ENCODE peak calls at places on chromosomes 2 and 18, in seven cellular contexts. One of them, this sample, is unnamed.
A peak's percentile ranks its signal among the peaks of the same experiment; 100 is the strongest.

GRCh38 chr2:43273477-43273876 is 47.1 kb upstream of the ZFP36L2 start:
- DNase-seq in HFFc6: peak; percentile 36
- DNase-seq in dorsolateral prefrontal cortex: no peak
- DNase-seq in AG09319: no peak
- DNase-seq in psoas muscle: no peak
- DNase-seq in GM12865: peak; percentile 13
- DNase-seq in sigmoid colon: no peak
- DNase-seq in this sample: no peak

GRCh38 chr2:86566158-86566827 is 3.0 kb upstream of the CHMP3 start:
- DNase-seq in HFFc6: no peak
- DNase-seq in AG09319: no peak
- DNase-seq in GM12865: no peak
- DNase-seq in sigmoid colon: no peak
- DNase-seq in psoas muscle: no peak
- DNase-seq in dorsolateral prefrontal cortex: no peak
- DNase-seq in this sample: no peak

GRCh38 chr2:205755923-205756322 is 73.6 kb downstream of the NRP2 start:
- DNase-seq in AG09319: no peak
- DNase-seq in sigmoid colon: no peak
- DNase-seq in psoas muscle: no peak
- DNase-seq in GM12865: no peak
- DNase-seq in dorsolateral prefrontal cortex: no peak
- DNase-seq in HFFc6: peak; percentile 23
- DNase-seq in this sample: no peak

GRCh38 chr18:22110482-22110924 is 58.9 kb upstream of the GATA6 start:
- DNase-seq in GM12865: no peak
- DNase-seq in AG09319: no peak
- DNase-seq in sigmoid colon: no peak
- DNase-seq in HFFc6: no peak
- DNase-seq in dorsolateral prefrontal cortex: no peak
- DNase-seq in psoas muscle: no peak
- DNase-seq in this sample: no peak

GRCh38 chr2:17441790-17442189 is 76.5 kb downstream of the RAD51AP2 start:
- DNase-seq in HFFc6: no peak
- DNase-seq in sigmoid colon: no peak
- DNase-seq in GM12865: no peak
- DNase-seq in dorsolateral prefrontal cortex: no peak
- DNase-seq in psoas muscle: no peak
- DNase-seq in AG09319: no peak
- DNase-seq in this sample: no peak

GRCh38 chr2:218798767-218799504 is 17.0 kb downstream of the CYP27A1 start:
- DNase-seq in AG09319: no peak
- DNase-seq in HFFc6: no peak
- DNase-seq in dorsolateral prefrontal cortex: no peak
- DNase-seq in psoas muscle: no peak
- DNase-seq in GM12865: no peak
- DNase-seq in sigmoid colon: no peak
- DNase-seq in this sample: no peak

GRCh38 chr2:106537047-106537446 is 49.9 kb downstream of the CD8B2 start:
- DNase-seq in sigmoid colon: no peak
- DNase-seq in dorsolateral prefrontal cortex: no peak
- DNase-seq in HFFc6: no peak
- DNase-seq in AG09319: no peak
- DNase-seq in psoas muscle: no peak
- DNase-seq in GM12865: no peak
- DNase-seq in this sample: no peak

GRCh38 chr2:239002591-239002959 is 154.7 kb downstream of the TWIST2 start:
- DNase-seq in psoas muscle: no peak
- DNase-seq in GM12865: no peak
- DNase-seq in dorsolateral prefrontal cortex: no peak
- DNase-seq in HFFc6: no peak
- DNase-seq in AG09319: no peak
- DNase-seq in sigmoid colon: no peak
- DNase-seq in this sample: no peak

GRCh38 chr2:238380785-238381184 is 45.9 kb upstream of the ASB1 start:
- DNase-seq in dorsolateral prefrontal cortex: no peak
- DNase-seq in psoas muscle: no peak
- DNase-seq in GM12865: no peak
- DNase-seq in HFFc6: peak; percentile 27
- DNase-seq in sigmoid colon: no peak
- DNase-seq in AG09319: no peak
- DNase-seq in this sample: peak; percentile 15

GRCh38 chr2:18242716-18243115 is 317.7 kb downstream of the RDH14 start:
- DNase-seq in AG09319: no peak
- DNase-seq in sigmoid colon: no peak
- DNase-seq in dorsolateral prefrontal cortex: no peak
- DNase-seq in psoas muscle: no peak
- DNase-seq in GM12865: no peak
- DNase-seq in HFFc6: no peak
- DNase-seq in this sample: no peak

GRCh38 chr2:9165625-9166024 is 41.0 kb upstream of the ASAP2 start:
- DNase-seq in dorsolateral prefrontal cortex: peak; percentile 54
- DNase-seq in AG09319: no peak
- DNase-seq in HFFc6: peak; percentile 23
- DNase-seq in GM12865: no peak
- DNase-seq in sigmoid colon: no peak
- DNase-seq in psoas muscle: no peak
- DNase-seq in this sample: peak; percentile 34

GRCh38 chr2:55309441-55309840 is 40.4 kb upstream of the MTIF2 start:
- DNase-seq in GM12865: no peak
- DNase-seq in AG09319: no peak
- DNase-seq in sigmoid colon: no peak
- DNase-seq in dorsolateral prefrontal cortex: no peak
- DNase-seq in HFFc6: peak; percentile 42
- DNase-seq in psoas muscle: no peak
- DNase-seq in this sample: peak; percentile 44

DNA sequence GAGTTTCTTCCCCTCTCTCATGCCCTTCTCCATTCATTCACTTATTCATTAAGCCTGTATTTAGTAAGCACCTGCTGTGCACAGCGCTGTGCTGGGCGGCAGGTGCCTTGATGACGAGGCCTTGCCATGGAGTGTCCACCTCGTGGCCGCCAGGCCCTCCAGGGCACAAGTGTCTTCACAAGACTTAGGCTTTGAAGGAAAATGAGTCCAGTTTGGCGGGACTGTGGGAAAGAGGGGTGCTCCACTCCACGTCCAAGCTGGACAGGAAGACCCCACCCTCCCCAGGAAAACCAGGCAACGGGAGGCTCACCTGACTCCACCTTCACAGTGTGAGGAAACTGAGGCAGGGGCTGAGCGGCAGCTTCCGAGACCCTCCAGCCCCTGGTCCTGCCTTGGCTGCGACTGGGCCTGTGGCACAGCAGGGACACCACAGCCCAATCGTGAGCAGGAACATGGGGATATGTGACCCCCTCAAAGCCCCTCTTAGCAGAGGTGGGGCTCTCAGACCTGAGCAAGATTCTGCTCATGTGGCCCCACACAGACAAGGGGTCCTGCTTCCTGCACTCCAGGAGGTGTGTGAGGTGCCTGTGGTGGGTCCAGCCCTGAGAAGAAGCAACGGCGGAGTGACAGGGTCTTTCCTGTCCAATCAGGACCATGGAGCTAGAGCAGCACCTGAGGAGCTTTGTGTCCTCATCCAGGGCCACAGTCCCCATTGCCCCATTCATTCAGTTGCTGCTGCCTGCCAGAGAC is 110.3 kb upstream of the ODC1 start:
- DNase-seq in psoas muscle: no peak
- DNase-seq in AG09319: no peak
- DNase-seq in sigmoid colon: no peak
- DNase-seq in HFFc6: no peak
- DNase-seq in GM12865: no peak
- DNase-seq in dorsolateral prefrontal cortex: no peak
- DNase-seq in this sample: no peak
- TF ChIP-seq CTCF in psoas muscle: no peak
- TF ChIP-seq CTCF in AG09319: no peak
- TF ChIP-seq CTCF in sigmoid colon: no peak
- TF ChIP-seq CTCF in HFFc6: no peak
- TF ChIP-seq CTCF in GM12865: no peak
- TF ChIP-seq CTCF in dorsolateral prefrontal cortex: no peak
- TF ChIP-seq CTCF in this sample: no peak

GRCh38 chr2:151805343-151805742 is 22.9 kb downstream of the ARL5A start:
- DNase-seq in GM12865: no peak
- DNase-seq in dorsolateral prefrontal cortex: no peak
- DNase-seq in sigmoid colon: no peak
- DNase-seq in AG09319: no peak
- DNase-seq in HFFc6: no peak
- DNase-seq in psoas muscle: no peak
- DNase-seq in this sample: no peak

GRCh38 chr2:151805961-151806360 is 22.3 kb downstream of the ARL5A start:
- DNase-seq in AG09319: no peak
- DNase-seq in sigmoid colon: no peak
- DNase-seq in psoas muscle: no peak
- DNase-seq in GM12865: no peak
- DNase-seq in HFFc6: no peak
- DNase-seq in dorsolateral prefrontal cortex: no peak
- DNase-seq in this sample: no peak

GRCh38 chr2:151809073-151809383 is 19.2 kb downstream of the ARL5A start:
- DNase-seq in sigmoid colon: no peak
- DNase-seq in AG09319: no peak
- DNase-seq in HFFc6: no peak
- DNase-seq in psoas muscle: no peak
- DNase-seq in GM12865: no peak
- DNase-seq in dorsolateral prefrontal cortex: no peak
- DNase-seq in this sample: no peak

GRCh38 chr2:151810506-151810905 is 17.7 kb downstream of the ARL5A start:
- DNase-seq in sigmoid colon: no peak
- DNase-seq in AG09319: no peak
- DNase-seq in HFFc6: no peak
- DNase-seq in dorsolateral prefrontal cortex: no peak
- DNase-seq in psoas muscle: no peak
- DNase-seq in GM12865: no peak
- DNase-seq in this sample: no peak

DNA sequence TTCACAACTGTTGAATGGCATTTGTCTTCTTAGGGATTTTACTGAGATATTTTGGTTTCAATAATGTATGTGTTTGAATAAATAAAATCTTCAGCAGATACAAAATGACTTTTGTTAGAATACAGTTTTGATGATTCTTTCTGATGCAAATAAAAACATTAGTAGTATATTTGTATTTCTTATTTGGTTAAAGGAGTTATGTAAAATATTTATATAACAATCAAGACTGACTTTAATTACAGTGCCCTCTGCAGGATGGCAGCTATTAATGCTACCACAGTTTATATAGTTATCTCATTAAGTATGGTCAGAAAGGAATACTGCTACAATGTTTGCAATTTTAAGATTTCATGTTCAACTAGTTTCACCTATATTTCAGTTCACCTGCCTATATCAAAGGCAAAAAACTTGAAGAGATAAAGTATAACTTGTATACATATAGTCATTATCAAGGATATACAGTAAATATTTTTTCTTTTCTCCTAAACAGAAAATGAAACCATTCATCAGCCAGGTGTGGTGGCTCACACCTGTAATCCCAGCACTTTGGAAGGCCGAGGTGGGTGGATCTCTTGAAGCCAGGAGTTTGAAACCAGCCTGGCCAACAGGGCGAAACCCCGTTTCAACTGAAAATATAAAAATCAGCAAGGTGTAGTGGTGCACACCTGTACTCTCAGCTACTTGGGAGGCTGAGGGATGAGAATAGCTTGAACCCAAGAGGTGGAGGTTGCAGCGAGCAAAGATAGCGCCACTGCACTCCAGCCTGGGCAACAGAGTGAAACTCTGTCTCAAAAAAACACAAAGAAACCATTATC is 19.8 kb downstream of the ARL5A start:
- DNase-seq in sigmoid colon: no peak
- DNase-seq in AG09319: no peak
- DNase-seq in dorsolateral prefrontal cortex: no peak
- DNase-seq in psoas muscle: no peak
- DNase-seq in HFFc6: peak; percentile 25
- DNase-seq in GM12865: no peak
- DNase-seq in this sample: peak; percentile 38
- TF ChIP-seq CTCF in sigmoid colon: peak; percentile 50
- TF ChIP-seq CTCF in AG09319: peak; percentile 52
- TF ChIP-seq CTCF in dorsolateral prefrontal cortex: peak; percentile 51
- TF ChIP-seq CTCF in psoas muscle: peak; percentile 68
- TF ChIP-seq CTCF in HFFc6: peak; percentile 83
- TF ChIP-seq CTCF in GM12865: peak; percentile 30
- TF ChIP-seq CTCF in this sample: peak; percentile 26

GRCh38 chr18:29328932-29329331 is 1152.0 kb upstream of the CDH2 start:
- DNase-seq in dorsolateral prefrontal cortex: no peak
- DNase-seq in HFFc6: no peak
- DNase-seq in psoas muscle: no peak
- DNase-seq in sigmoid colon: no peak
- DNase-seq in AG09319: no peak
- DNase-seq in GM12865: no peak
- DNase-seq in this sample: no peak
- TF ChIP-seq CTCF in dorsolateral prefrontal cortex: no peak
- TF ChIP-seq CTCF in HFFc6: no peak
- TF ChIP-seq CTCF in psoas muscle: no peak
- TF ChIP-seq CTCF in sigmoid colon: no peak
- TF ChIP-seq CTCF in AG09319: no peak
- TF ChIP-seq CTCF in GM12865: no peak
- TF ChIP-seq CTCF in this sample: no peak

GRCh38 chr2:228318218-228318617 is 136.7 kb upstream of the SPHKAP start:
- DNase-seq in psoas muscle: no peak
- DNase-seq in sigmoid colon: no peak
- DNase-seq in HFFc6: peak; percentile 43
- DNase-seq in dorsolateral prefrontal cortex: no peak
- DNase-seq in GM12865: peak; percentile 51
- DNase-seq in AG09319: no peak
- DNase-seq in this sample: peak; percentile 73
- TF ChIP-seq CTCF in psoas muscle: peak; percentile 10
- TF ChIP-seq CTCF in sigmoid colon: no peak
- TF ChIP-seq CTCF in HFFc6: peak; percentile 77
- TF ChIP-seq CTCF in dorsolateral prefrontal cortex: no peak
- TF ChIP-seq CTCF in GM12865: peak; percentile 60
- TF ChIP-seq CTCF in AG09319: peak; percentile 36
- TF ChIP-seq CTCF in this sample: peak; percentile 58

This sample was measured in MCF 10A.